ENCODE peak calls at places on chromosomes 5 and 9, in ten cellular contexts. One of them, this sample, is unnamed.

GRCh38 chr5:94969174-94969573 is 315.7 kb downstream of the MCTP1 start:
- DNase-seq in upper lobe of right lung: no peak
- DNase-seq in tibial nerve: no peak
- DNase-seq in effector memory CD4-positive, alpha-beta T cell: no peak
- DNase-seq in foreskin keratinocyte: no peak
- DNase-seq in body of pancreas: no peak
- DNase-seq in A549: peak; percentile 41
- DNase-seq in IMR-90: peak; percentile 18
- DNase-seq in GM23338: peak; percentile 13
- DNase-seq in CD4-positive, CD25-positive, alpha-beta regulatory T cell: no peak
- DNase-seq in this sample: peak; percentile 62

GRCh38 chr9:96418920-96419690 is 935 bp upstream of the ZNF367 start:
- DNase-seq in upper lobe of right lung: peak; percentile 89
- DNase-seq in tibial nerve: peak; percentile 47
- DNase-seq in effector memory CD4-positive, alpha-beta T cell: peak; percentile 46
- DNase-seq in foreskin keratinocyte: peak; percentile 67
- DNase-seq in body of pancreas: peak; percentile 62
- DNase-seq in A549: peak; percentile 80
- DNase-seq in IMR-90: peak; percentile 13
- DNase-seq in GM23338: peak; percentile 78
- DNase-seq in CD4-positive, CD25-positive, alpha-beta regulatory T cell: peak; percentile 53
- DNase-seq in this sample: peak; percentile 62

GRCh38 chr9:38359689-38360385 is 32.7 kb upstream of the ALDH1B1 start:
- DNase-seq in upper lobe of right lung: no peak
- DNase-seq in tibial nerve: no peak
- DNase-seq in effector memory CD4-positive, alpha-beta T cell: no peak
- DNase-seq in foreskin keratinocyte: no peak
- DNase-seq in body of pancreas: no peak
- DNase-seq in A549: no peak
- DNase-seq in IMR-90: no peak
- DNase-seq in GM23338: no peak
- DNase-seq in CD4-positive, CD25-positive, alpha-beta regulatory T cell: no peak
- DNase-seq in this sample: no peak

GRCh38 chr5:96144289-96144688 is 182.6 kb upstream of the ELL2 start:
- DNase-seq in upper lobe of right lung: no peak
- DNase-seq in tibial nerve: no peak
- DNase-seq in effector memory CD4-positive, alpha-beta T cell: no peak
- DNase-seq in foreskin keratinocyte: no peak
- DNase-seq in body of pancreas: no peak
- DNase-seq in A549: no peak
- DNase-seq in IMR-90: no peak
- DNase-seq in GM23338: peak; percentile 94
- DNase-seq in CD4-positive, CD25-positive, alpha-beta regulatory T cell: no peak
- DNase-seq in this sample: no peak

GRCh38 chr5:140324041-140324833 is 21.3 kb upstream of the PFDN1 start:
- DNase-seq in upper lobe of right lung: no peak
- DNase-seq in tibial nerve: no peak
- DNase-seq in effector memory CD4-positive, alpha-beta T cell: no peak
- DNase-seq in foreskin keratinocyte: no peak
- DNase-seq in body of pancreas: no peak
- DNase-seq in A549: no peak
- DNase-seq in IMR-90: peak; percentile 59
- DNase-seq in GM23338: no peak
- DNase-seq in CD4-positive, CD25-positive, alpha-beta regulatory T cell: no peak
- DNase-seq in this sample: no peak

GRCh38 chr5:72817076-72817476 is 615 bp downstream of the TNPO1 start:
- DNase-seq in upper lobe of right lung: peak; percentile 84
- DNase-seq in tibial nerve: peak; percentile 26
- DNase-seq in effector memory CD4-positive, alpha-beta T cell: peak; percentile 5
- DNase-seq in foreskin keratinocyte: no peak
- DNase-seq in body of pancreas: peak; percentile 62
- DNase-seq in A549: peak; percentile 52
- DNase-seq in IMR-90: peak; percentile 88
- DNase-seq in GM23338: peak; percentile 68
- DNase-seq in CD4-positive, CD25-positive, alpha-beta regulatory T cell: no peak
- DNase-seq in this sample: peak; percentile 57

GRCh38 chr5:103690676-103691075 is 128.1 kb upstream of the NUDT12 start:
- DNase-seq in upper lobe of right lung: no peak
- DNase-seq in tibial nerve: no peak
- DNase-seq in effector memory CD4-positive, alpha-beta T cell: no peak
- DNase-seq in foreskin keratinocyte: no peak
- DNase-seq in body of pancreas: no peak
- DNase-seq in A549: no peak
- DNase-seq in IMR-90: no peak
- DNase-seq in GM23338: no peak
- DNase-seq in CD4-positive, CD25-positive, alpha-beta regulatory T cell: no peak
- DNase-seq in this sample: no peak

GRCh38 chr9:129568560-129569505 is 52.1 kb downstream of the C9orf50 start:
- DNase-seq in upper lobe of right lung: peak; percentile 72
- DNase-seq in tibial nerve: no peak
- DNase-seq in effector memory CD4-positive, alpha-beta T cell: no peak
- DNase-seq in foreskin keratinocyte: no peak
- DNase-seq in body of pancreas: peak; percentile 56
- DNase-seq in A549: peak; percentile 78
- DNase-seq in IMR-90: no peak
- DNase-seq in GM23338: peak; percentile 65
- DNase-seq in CD4-positive, CD25-positive, alpha-beta regulatory T cell: no peak
- DNase-seq in this sample: no peak

GRCh38 chr5:177508837-177509236 is 789 bp downstream of the DOK3 start:
- DNase-seq in upper lobe of right lung: no peak
- DNase-seq in tibial nerve: no peak
- DNase-seq in effector memory CD4-positive, alpha-beta T cell: no peak
- DNase-seq in foreskin keratinocyte: no peak
- DNase-seq in body of pancreas: no peak
- DNase-seq in A549: no peak
- DNase-seq in IMR-90: no peak
- DNase-seq in GM23338: no peak
- DNase-seq in CD4-positive, CD25-positive, alpha-beta regulatory T cell: no peak
- DNase-seq in this sample: peak; percentile 43

DNA sequence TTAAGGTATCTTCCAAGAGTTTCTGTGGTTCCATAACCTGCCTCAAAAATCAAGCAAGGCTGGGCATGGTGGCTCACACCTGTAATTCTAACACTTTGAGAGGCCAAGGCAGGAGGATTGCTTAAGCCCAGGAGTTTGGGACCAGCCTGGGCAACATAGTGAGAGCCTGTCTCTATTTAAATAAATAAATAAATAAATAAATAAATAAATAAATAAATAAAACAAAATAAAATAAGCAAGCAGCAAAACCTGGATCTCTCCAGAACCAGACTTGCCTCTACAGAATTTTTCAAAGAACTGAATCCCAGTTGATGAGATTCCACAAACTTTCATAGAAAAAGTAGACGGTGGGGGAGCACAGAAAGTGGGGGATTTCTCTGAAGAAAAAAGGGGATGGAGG is 12.3 kb downstream of the SERINC5 start:
- DNase-seq in upper lobe of right lung: no peak
- DNase-seq in tibial nerve: no peak
- DNase-seq in effector memory CD4-positive, alpha-beta T cell: no peak
- DNase-seq in foreskin keratinocyte: no peak
- DNase-seq in body of pancreas: no peak
- DNase-seq in A549: no peak
- DNase-seq in IMR-90: no peak
- DNase-seq in GM23338: no peak
- DNase-seq in CD4-positive, CD25-positive, alpha-beta regulatory T cell: no peak
- DNase-seq in this sample: no peak
- H3K4me1 ChIP-seq in upper lobe of right lung: peaks cover 49% of the 10 kb centered on the region
- H3K4me1 ChIP-seq in tibial nerve: peaks cover 60% of the 10 kb centered on the region
- H3K4me1 ChIP-seq in effector memory CD4-positive, alpha-beta T cell: peaks cover 49% of the 10 kb centered on the region
- H3K4me1 ChIP-seq in foreskin keratinocyte: peaks cover 13% of the 10 kb centered on the region
- H3K4me1 ChIP-seq in body of pancreas: peaks cover 44% of the 10 kb centered on the region
- H3K4me1 ChIP-seq in A549: peaks cover 21% of the 10 kb centered on the region
- H3K4me1 ChIP-seq in IMR-90: peaks cover 9% of the 10 kb centered on the region
- H3K4me1 ChIP-seq in GM23338: peaks cover 51% of the 10 kb centered on the region
- H3K4me1 ChIP-seq in CD4-positive, CD25-positive, alpha-beta regulatory T cell: peaks cover 53% of the 10 kb centered on the region
- H3K4me1 ChIP-seq in this sample: peaks cover 8% of the 10 kb centered on the region

DNA sequence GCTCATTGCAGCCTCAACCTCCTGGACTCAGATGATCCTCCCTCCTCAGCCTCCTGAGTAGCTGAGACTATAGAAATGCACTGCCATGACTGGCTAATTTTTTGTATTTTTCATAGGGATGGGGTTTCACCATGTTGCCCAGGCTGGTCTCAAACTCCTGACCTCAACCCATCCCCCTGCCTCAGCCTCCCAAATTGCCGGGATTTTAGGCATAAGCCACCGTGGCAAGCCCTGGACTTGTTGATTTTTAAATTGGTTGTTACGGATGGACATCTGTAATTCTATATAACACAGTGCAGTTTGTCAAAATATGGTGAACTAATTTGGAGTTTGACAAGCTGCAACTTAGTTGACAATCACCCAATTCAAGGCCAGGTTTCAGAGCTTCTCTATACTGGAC is 22.7 kb downstream of the SNX18 start:
- DNase-seq in upper lobe of right lung: no peak
- DNase-seq in tibial nerve: no peak
- DNase-seq in effector memory CD4-positive, alpha-beta T cell: no peak
- DNase-seq in foreskin keratinocyte: no peak
- DNase-seq in body of pancreas: no peak
- DNase-seq in A549: no peak
- DNase-seq in IMR-90: no peak
- DNase-seq in GM23338: no peak
- DNase-seq in CD4-positive, CD25-positive, alpha-beta regulatory T cell: no peak
- DNase-seq in this sample: no peak
- H3K4me1 ChIP-seq in upper lobe of right lung: peaks cover 13% of the 10 kb centered on the region
- H3K4me1 ChIP-seq in tibial nerve: peaks cover 51% of the 10 kb centered on the region
- H3K4me1 ChIP-seq in effector memory CD4-positive, alpha-beta T cell: no peaks in the 10 kb centered on the region
- H3K4me1 ChIP-seq in foreskin keratinocyte: no peaks in the 10 kb centered on the region
- H3K4me1 ChIP-seq in body of pancreas: peaks cover 25% of the 10 kb centered on the region
- H3K4me1 ChIP-seq in A549: no peaks in the 10 kb centered on the region
- H3K4me1 ChIP-seq in IMR-90: peaks cover 7% of the 10 kb centered on the region
- H3K4me1 ChIP-seq in GM23338: no peaks in the 10 kb centered on the region
- H3K4me1 ChIP-seq in CD4-positive, CD25-positive, alpha-beta regulatory T cell: peaks cover 5% of the 10 kb centered on the region
- H3K4me1 ChIP-seq in this sample: peaks cover 9% of the 10 kb centered on the region

GRCh38 chr9:131755541-131756198 is 15.8 kb upstream of the RAPGEF1 start:
- DNase-seq in upper lobe of right lung: peak; percentile 88
- DNase-seq in tibial nerve: peak; percentile 61
- DNase-seq in effector memory CD4-positive, alpha-beta T cell: peak; percentile 72
- DNase-seq in foreskin keratinocyte: no peak
- DNase-seq in body of pancreas: peak; percentile 90
- DNase-seq in A549: peak; percentile 81
- DNase-seq in IMR-90: peak; percentile 73
- DNase-seq in GM23338: peak; percentile 96
- DNase-seq in CD4-positive, CD25-positive, alpha-beta regulatory T cell: peak; percentile 71
- DNase-seq in this sample: peak; percentile 83
- H3K4me1 ChIP-seq in upper lobe of right lung: peaks cover 5% of the 10 kb centered on the region
- H3K4me1 ChIP-seq in tibial nerve: no peaks in the 10 kb centered on the region
- H3K4me1 ChIP-seq in effector memory CD4-positive, alpha-beta T cell: peaks cover 3% of the 10 kb centered on the region
- H3K4me1 ChIP-seq in foreskin keratinocyte: no peaks in the 10 kb centered on the region
- H3K4me1 ChIP-seq in body of pancreas: peaks cover 7% of the 10 kb centered on the region
- H3K4me1 ChIP-seq in A549: peaks cover 6% of the 10 kb centered on the region
- H3K4me1 ChIP-seq in IMR-90: no peaks in the 10 kb centered on the region
- H3K4me1 ChIP-seq in GM23338: peaks cover 4% of the 10 kb centered on the region
- H3K4me1 ChIP-seq in CD4-positive, CD25-positive, alpha-beta regulatory T cell: peaks cover 6% of the 10 kb centered on the region
- H3K4me1 ChIP-seq in this sample: no peaks in the 10 kb centered on the region

DNA sequence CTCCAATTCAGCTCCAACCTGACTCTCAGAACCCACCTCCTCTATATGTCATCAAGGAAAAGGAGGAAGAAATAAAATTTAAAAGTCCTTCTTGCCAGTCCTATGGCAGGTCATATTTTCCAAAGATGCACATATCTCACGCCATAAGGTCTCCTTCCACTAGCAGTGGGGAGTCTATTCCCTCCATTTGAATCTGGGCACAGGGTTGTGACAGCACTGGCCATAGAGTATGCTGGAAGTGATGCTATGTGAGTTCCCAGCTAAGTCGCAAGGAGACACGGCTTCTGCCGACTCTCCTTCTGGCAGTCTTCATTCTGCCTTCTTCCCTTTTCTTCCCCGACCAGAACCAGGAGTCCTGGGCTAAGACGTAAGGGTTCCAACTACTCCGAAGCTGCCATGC is 883.9 kb upstream of the DMAC1 start:
- DNase-seq in upper lobe of right lung: no peak
- DNase-seq in tibial nerve: no peak
- DNase-seq in effector memory CD4-positive, alpha-beta T cell: no peak
- DNase-seq in foreskin keratinocyte: no peak
- DNase-seq in body of pancreas: no peak
- DNase-seq in A549: no peak
- DNase-seq in IMR-90: no peak
- DNase-seq in GM23338: no peak
- DNase-seq in CD4-positive, CD25-positive, alpha-beta regulatory T cell: no peak
- DNase-seq in this sample: no peak
- H3K4me1 ChIP-seq in upper lobe of right lung: no peaks in the 10 kb centered on the region
- H3K4me1 ChIP-seq in tibial nerve: peaks cover 10% of the 10 kb centered on the region
- H3K4me1 ChIP-seq in effector memory CD4-positive, alpha-beta T cell: no peaks in the 10 kb centered on the region
- H3K4me1 ChIP-seq in foreskin keratinocyte: no peaks in the 10 kb centered on the region
- H3K4me1 ChIP-seq in body of pancreas: no peaks in the 10 kb centered on the region
- H3K4me1 ChIP-seq in A549: no peaks in the 10 kb centered on the region
- H3K4me1 ChIP-seq in IMR-90: no peaks in the 10 kb centered on the region
- H3K4me1 ChIP-seq in GM23338: peaks cover 45% of the 10 kb centered on the region
- H3K4me1 ChIP-seq in CD4-positive, CD25-positive, alpha-beta regulatory T cell: no peaks in the 10 kb centered on the region
- H3K4me1 ChIP-seq in this sample: no peaks in the 10 kb centered on the region

This sample was measured in endothelial cell of umbilical vein.